ENCODE peak calls at places on chromosomes 11 and 22, in seven cellular contexts. J, P, S, N, F, E and L are unnamed samples.

GRCh38 chr11:70141490-70142014 is 61.5 kb upstream of the FADD start:
- DNase-seq in N (no peak), S (no peak), P (no peak), F (no peak), E (no peak), J (no peak), L (no peak)

GRCh38 chr11:2515401-2516275 is 70.8 kb downstream of the KCNQ1 start:
- DNase-seq in N (no peak), F (peak; percentile 3), J (no peak), P (peak; percentile 15), S (no peak), E (no peak), L (peak; percentile 8)

GRCh38 chr11:69654660-69655478 is 13.9 kb downstream of the CCND1 start:
- DNase-seq in N (peak; percentile 46), S (no peak), E (no peak), F (no peak), J (no peak), P (no peak), L (no peak)

GRCh38 chr11:16242806-16243205 is 113.5 kb downstream of the SOX6 start:
- DNase-seq in F (no peak), E (peak; percentile 1), J (no peak), P (no peak), S (no peak), N (no peak), L (no peak)

GRCh38 chr11:1002091-1002984 is 34.2 kb downstream of the MUC6 start:
- DNase-seq in P (no peak), E (no peak), S (no peak), J (no peak), N (no peak), F (no peak), L (no peak)

GRCh38 chr11:76047231-76047630 is 159.1 kb downstream of the WNT11 start:
- DNase-seq in P (no peak), S (no peak), F (no peak), J (no peak), N (no peak), E (no peak), L (no peak)

GRCh38 chr11:36412781-36413383 is 97.2 kb downstream of the TRAF6 start:
- DNase-seq in N (no peak), S (no peak), E (no peak), P (no peak), J (no peak), F (no peak), L (no peak)

GRCh38 chr22:28016781-28017557 is 97.9 kb upstream of the PITPNB start:
- DNase-seq in F (peak; percentile 8), E (no peak), P (peak; percentile 14), J (no peak), N (no peak), S (no peak), L (peak; percentile 43)

GRCh38 chr22:42857845-42858481 is 890 bp upstream of the ARFGAP3 start:
- DNase-seq in J (no peak), S (no peak), N (peak; percentile 25), E (no peak), P (no peak), F (no peak), L (peak; percentile 56)

GRCh38 chr11:6323291-6323905 is 3.1 kb upstream of the CAVIN3 start:
- DNase-seq in J (no peak), S (no peak), F (no peak), N (no peak), P (no peak), E (no peak), L (peak; percentile 71)

GRCh38 chr11:121716060-121716459 is 263.3 kb upstream of the SORL1-AS1 start:
- DNase-seq in J (no peak), F (no peak), P (no peak), E (no peak), S (no peak), N (no peak), L (no peak)

GRCh38 chr11:2789791-2790580 is 90.2 kb upstream of the KCNQ1OT1 start:
- DNase-seq in P (peak; percentile 5), E (no peak), S (no peak), F (no peak), J (peak; percentile 0), N (no peak), L (peak; percentile 7)

DNA sequence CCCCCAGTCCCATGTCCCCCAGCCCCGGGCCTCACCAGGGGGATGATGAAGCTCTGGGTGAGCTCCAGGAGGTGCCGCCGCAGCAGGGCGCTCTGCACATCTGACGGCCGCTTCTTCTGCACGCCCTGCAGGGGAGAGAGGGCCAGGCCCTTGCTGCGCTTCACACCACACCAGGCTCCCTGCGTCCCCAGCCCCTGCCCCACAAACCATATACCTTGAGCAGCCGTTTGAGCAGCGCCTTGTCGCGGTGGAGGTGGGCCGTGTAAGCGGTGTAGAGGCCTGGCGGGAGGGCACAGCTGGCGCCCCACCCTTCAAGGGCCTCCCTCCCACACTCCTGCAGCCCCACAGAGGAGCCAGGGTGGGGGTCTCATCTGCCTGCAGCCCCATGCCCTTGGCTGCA is 6.2 kb upstream of the PLXNB2 start:
- DNase-seq in F (no peak), P (no peak), E (peak; percentile 47), N (no peak), J (no peak), S (no peak), L (no peak)
- H3K27ac ChIP-seq in F (no peak overlapping the region), P (no peak overlapping the region), E (peak overlapping the region; percentile 91), N (no peak overlapping the region), J (peak overlapping the region; percentile 45), S (peak overlapping the region; percentile 94), L (no peak overlapping the region)

GRCh38 chr22:22087854-22088657 is 105.5 kb upstream of the TOP3B start:
- DNase-seq in J (no peak), P (no peak), E (no peak), F (no peak), N (no peak), S (no peak), L (no peak)

GRCh38 chr22:22090650-22091399 is 108.2 kb upstream of the TOP3B start:
- DNase-seq in F (no peak), E (no peak), J (no peak), N (no peak), P (no peak), S (no peak), L (no peak)

GRCh38 chr22:22091400-22091878 is 108.9 kb upstream of the TOP3B start:
- DNase-seq in S (no peak), J (no peak), E (no peak), P (no peak), F (no peak), N (no peak), L (no peak)

GRCh38 chr22:22088658-22089458 is 106.3 kb upstream of the TOP3B start:
- DNase-seq in N (no peak), E (no peak), F (no peak), P (no peak), S (no peak), J (no peak), L (no peak)

DNA sequence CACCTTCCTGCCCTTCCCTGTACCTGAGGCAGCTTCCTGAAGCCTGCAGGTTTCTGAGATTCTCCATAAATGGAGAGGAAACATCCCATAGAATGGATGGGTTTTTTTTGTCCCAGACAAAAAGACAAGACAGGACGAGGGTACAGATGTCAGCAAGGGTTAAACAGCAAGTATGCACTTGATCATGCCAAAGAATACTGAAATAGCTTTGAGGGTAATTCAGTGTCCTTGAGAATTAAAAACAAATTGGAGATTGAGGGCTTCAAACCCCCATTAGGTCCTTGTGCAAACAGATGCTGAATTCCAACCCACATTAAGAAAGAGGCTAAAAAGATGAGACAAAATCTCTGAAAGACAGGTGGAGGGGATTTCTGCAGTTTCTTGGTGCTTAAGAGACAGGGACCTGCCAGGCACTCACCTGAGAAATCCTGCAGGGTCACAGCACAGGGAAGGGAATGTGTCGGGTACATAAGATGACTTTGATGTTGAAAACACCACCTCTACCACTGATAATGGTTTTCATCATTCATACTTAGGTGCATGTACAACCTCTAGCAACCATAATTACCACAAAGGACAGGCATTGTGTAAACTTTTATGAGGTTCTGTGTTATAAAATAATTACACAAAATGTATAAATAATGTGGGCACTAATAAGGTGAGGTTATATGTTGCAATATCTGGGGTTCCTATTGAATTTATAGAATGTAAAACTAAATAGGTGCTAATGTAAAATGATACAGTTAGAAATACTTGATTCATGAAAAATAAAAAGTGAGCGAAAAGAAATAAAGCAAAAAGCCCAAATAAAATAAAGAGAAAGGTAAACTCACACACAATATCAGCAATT is 107.1 kb upstream of the TOP3B start:
- DNase-seq in N (no peak), S (no peak), E (no peak), F (no peak), J (no peak), P (no peak), L (no peak)
- H3K27ac ChIP-seq in N (no peak overlapping the region), S (no peak overlapping the region), E (no peak overlapping the region), F (no peak overlapping the region), J (no peak overlapping the region), P (no peak overlapping the region), L (no peak overlapping the region)

GRCh38 chr11:108497317-108498045 is 703 bp downstream of the POGLUT3 start:
- DNase-seq in F (peak; percentile 89), J (peak; percentile 60), P (peak; percentile 81), S (peak; percentile 60), N (peak; percentile 94), E (no peak), L (peak; percentile 79)
- H3K27ac ChIP-seq in F (peak overlapping the region; percentile 93), J (peak overlapping the region; percentile 81), P (peak overlapping the region; percentile 97), S (peak overlapping the region; percentile 66), N (peak overlapping the region; percentile 92), E (no peak overlapping the region), L (peak overlapping the region; percentile 95)

GRCh38 chr22:39148727-39149535 is 3.5 kb downstream of the CBX7 start:
- DNase-seq in J (peak; percentile 79), S (peak; percentile 69), N (no peak), E (peak; percentile 71), P (peak; percentile 65), F (peak; percentile 72), L (no peak)

GRCh38 chr22:39144101-39144815 is 8.2 kb downstream of the CBX7 start:
- DNase-seq in E (peak; percentile 64), P (no peak), N (peak; percentile 66), J (peak; percentile 50), S (peak; percentile 56), F (no peak), L (peak; percentile 71)

GRCh38 chr22:39147335-39148023 is 5.0 kb downstream of the CBX7 start:
- DNase-seq in F (no peak), P (no peak), S (no peak), J (no peak), N (no peak), E (no peak), L (no peak)

GRCh38 chr22:39148024-39148726 is 4.3 kb downstream of the CBX7 start:
- DNase-seq in F (peak; percentile 8), E (no peak), S (no peak), P (no peak), J (no peak), N (no peak), L (no peak)

DNA sequence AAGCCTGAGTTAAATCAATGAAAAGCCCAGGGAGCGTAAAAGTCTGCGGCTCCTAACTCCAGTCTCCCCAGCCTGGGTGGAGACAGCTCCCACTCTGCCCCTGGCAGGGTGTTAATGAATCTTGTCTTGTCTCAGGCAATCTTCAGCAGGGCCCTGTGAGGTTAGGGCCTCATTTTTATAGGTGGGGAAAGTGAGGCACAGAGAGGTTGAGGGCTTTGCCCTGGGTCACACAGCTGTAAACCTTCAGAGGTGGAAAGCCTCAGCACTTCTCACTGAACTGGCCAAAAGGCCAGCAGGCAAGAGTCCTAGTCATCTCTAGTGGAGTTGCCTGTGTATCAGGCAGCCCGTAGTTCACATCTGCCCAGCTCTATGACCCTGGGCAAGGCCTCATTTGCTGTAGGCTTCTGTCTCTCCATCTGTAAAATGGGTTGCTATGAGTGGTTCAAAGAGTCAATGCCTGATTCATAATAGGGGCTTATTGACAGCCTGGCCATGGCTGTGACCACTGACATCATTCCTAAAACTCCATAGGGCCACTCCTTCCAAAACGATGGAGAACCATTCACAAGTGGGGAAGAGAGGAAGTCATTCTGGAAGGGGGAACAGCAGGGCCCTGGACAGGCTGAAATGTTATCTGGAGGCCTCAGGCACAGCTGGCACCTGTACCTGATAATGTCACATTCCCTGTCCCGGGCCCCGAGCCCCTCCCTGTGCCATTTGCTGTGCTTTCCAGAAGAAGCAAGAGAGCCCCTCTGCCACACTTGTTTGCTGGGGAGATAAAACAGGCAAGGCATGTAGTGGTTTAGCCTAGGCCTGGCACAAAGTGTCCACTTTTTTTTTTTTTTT is 6.0 kb downstream of the CBX7 start:
- DNase-seq in S (no peak), E (no peak), P (no peak), F (no peak), J (no peak), N (no peak), L (peak; percentile 43)
- H3K27ac ChIP-seq in S (peak overlapping the region; percentile 30), E (peak overlapping the region; percentile 60), P (peak overlapping the region; percentile 97), F (peak overlapping the region; percentile 92), J (peak overlapping the region; percentile 77), N (peak overlapping the region; percentile 85), L (peak overlapping the region; percentile 89)